ENCODE peak calls at places on chromosomes 2 and 18, in nine cellular contexts. W is AG09309; O is NCI-H748 treated with DMSO at 0.1 percent for 48 hours; M is H7; K is stimulated activated CD4-positive, alpha-beta T cell treated with anti-CD3 and anti-CD28 coated beads, Interleukin-4, amount 100 ng/mL, for 1 hour; D is SW480; I is neuronal stem cell; Q is endothelial cell; Z is midbrain. A is an unnamed sample.

GRCh38 chr18:7945882-7946281 is 378.8 kb downstream of the PTPRM start:
- DNase-seq in W (peak; percentile 73), O (no peak), Q (no peak), M (no peak), I (no peak), Z (no peak), D (peak; percentile 69), K (no peak), A (no peak)

GRCh38 chr2:67652679-67653078 is 255.5 kb downstream of the ETAA1 start:
- DNase-seq in Q (no peak), W (no peak), M (no peak), D (no peak), I (no peak), O (no peak), K (no peak), Z (no peak), A (no peak)

GRCh38 chr2:188519133-188519532 is 227.5 kb downstream of the GULP1 start:
- DNase-seq in D (no peak), K (no peak), Q (no peak), O (no peak), I (no peak), M (no peak), Z (no peak), W (no peak), A (no peak)

GRCh38 chr2:148926291-148926961 is 51.4 kb downstream of the KIF5C start:
- DNase-seq in K (peak; percentile 55), Z (peak; percentile 82), W (no peak), I (no peak), D (peak; percentile 16), Q (peak; percentile 60), O (no peak), M (peak; percentile 79), A (peak; percentile 11)

GRCh38 chr2:19185061-19185460 is 173.4 kb downstream of the OSR1 start:
- DNase-seq in O (no peak), K (no peak), Z (no peak), I (no peak), M (no peak), D (no peak), W (no peak), Q (no peak), A (no peak)

GRCh38 chr2:69779258-69779989 is 37.5 kb downstream of the ANXA4 start:
- DNase-seq in W (no peak), Z (no peak), D (peak; percentile 80), I (no peak), O (no peak), M (no peak), K (no peak), Q (no peak), A (no peak)

GRCh38 chr18:32847719-32848118 is 74.9 kb upstream of the KLHL14 start:
- DNase-seq in M (peak; percentile 59), O (no peak), K (no peak), W (no peak), D (no peak), I (peak; percentile 36), Q (no peak), Z (no peak), A (no peak)

GRCh38 chr2:84958135-84959044 is 12.6 kb upstream of the KCMF1 start:
- DNase-seq in O (peak; percentile 81), M (peak; percentile 70), I (peak; percentile 92), Z (no peak), D (peak; percentile 98), Q (peak; percentile 61), K (no peak), W (peak; percentile 71), A (no peak)

GRCh38 chr2:154433010-154433409 is 265.5 kb upstream of the KCNJ3 start:
- DNase-seq in Z (no peak), D (no peak), K (no peak), O (no peak), M (no peak), I (no peak), W (no peak), Q (no peak), A (no peak)

GRCh38 chr2:127358044-127358443 is 29.7 kb downstream of the MAP3K2 start:
- DNase-seq in M (no peak), K (no peak), Z (no peak), W (no peak), Q (no peak), O (no peak), I (no peak), D (no peak), A (no peak)

GRCh38 chr18:25133879-25134278 is 218.1 kb downstream of the ZNF521 start:
- DNase-seq in Z (no peak), K (no peak), O (no peak), I (no peak), W (no peak), D (no peak), M (no peak), Q (no peak), A (no peak)

GRCh38 chr2:71536311-71536710 is 83.0 kb downstream of the DYSF start:
- DNase-seq in D (no peak), K (no peak), Z (no peak), Q (no peak), I (no peak), O (no peak), W (peak; percentile 84), M (no peak), A (no peak)

GRCh38 chr18:76055025-76055424 is 440.0 kb downstream of the ZNF516 start:
- DNase-seq in D (no peak), W (no peak), O (no peak), Q (no peak), I (no peak), K (no peak), Z (no peak), M (no peak), A (no peak)

GRCh38 chr2:177772529-177772928 is 300.0 kb downstream of the PDE11A start:
- DNase-seq in K (no peak), D (peak; percentile 35), M (no peak), Z (no peak), W (no peak), O (no peak), Q (no peak), I (no peak), A (no peak)

GRCh38 chr2:18124126-18124835 is 245.8 kb downstream of the KCNS3 start:
- DNase-seq in D (no peak), W (no peak), Z (no peak), O (no peak), Q (no peak), M (no peak), I (no peak), K (no peak), A (no peak)

GRCh38 chr18:79507076-79507545 is 111.4 kb downstream of the NFATC1 start:
- DNase-seq in K (peak; percentile 17), W (no peak), M (peak; percentile 81), I (no peak), O (no peak), Z (peak; percentile 55), D (no peak), Q (peak; percentile 70), A (no peak)

GRCh38 chr2:207533609-207534008 is 3.8 kb downstream of the CREB1 start:
- DNase-seq in I (no peak), Q (no peak), W (no peak), M (no peak), D (no peak), Z (no peak), K (no peak), O (no peak), A (no peak)

GRCh38 chr2:96537734-96538486 is 1.4 kb downstream of the ARID5A start:
- DNase-seq in I (peak; percentile 23), Q (no peak), M (peak; percentile 69), O (no peak), D (no peak), W (no peak), K (peak; percentile 58), Z (no peak), A (no peak)

GRCh38 chr2:2656046-2656715 is 325.1 kb upstream of the MYT1L start:
- DNase-seq in I (no peak), K (no peak), O (no peak), Z (peak; percentile 21), D (no peak), Q (no peak), M (no peak), W (no peak), A (no peak)

GRCh38 chr18:26526966-26527234 is 21.5 kb downstream of the KCTD1 start:
- DNase-seq in Q (no peak), K (no peak), W (no peak), Z (no peak), O (no peak), M (no peak), D (no peak), I (no peak), A (no peak)

GRCh38 chr2:36770542-36771287 is 74.2 kb downstream of the VIT start:
- DNase-seq in M (peak; percentile 85), K (peak; percentile 26), W (no peak), Z (no peak), O (peak; percentile 6), Q (peak; percentile 60), D (peak; percentile 58), I (peak; percentile 24), A (no peak)

GRCh38 chr2:11437602-11438001 is 28.4 kb downstream of the E2F6 start:
- DNase-seq in Z (no peak), O (no peak), W (no peak), I (no peak), Q (no peak), K (no peak), D (no peak), M (no peak), A (no peak)

GRCh38 chr2:113762377-113763118 is 6.1 kb upstream of the SLC35F5 start:
- DNase-seq in Z (no peak), D (no peak), W (peak; percentile 69), O (no peak), Q (no peak), I (no peak), K (no peak), M (no peak), A (no peak)

GRCh38 chr2:103153580-103153979 is 391.7 kb downstream of the TMEM182 start:
- DNase-seq in Q (no peak), D (no peak), M (no peak), W (no peak), I (no peak), Z (no peak), K (no peak), O (no peak), A (no peak)

GRCh38 chr2:88811238-88811637 is 119.8 kb downstream of the RPIA start:
- DNase-seq in Z (no peak), Q (no peak), O (no peak), M (no peak), W (no peak), D (no peak), I (no peak), K (no peak), A (no peak)

GRCh38 chr18:42336139-42336538 is 381.1 kb downstream of the PIK3C3 start:
- DNase-seq in K (no peak), Q (no peak), M (no peak), W (no peak), D (no peak), O (no peak), Z (no peak), I (no peak), A (no peak)

GRCh38 chr2:26685943-26686839 is 6.3 kb upstream of the KCNK3 start:
- DNase-seq in Z (no peak), I (no peak), W (no peak), O (peak; percentile 38), Q (peak; percentile 31), K (no peak), M (no peak), D (no peak), A (no peak)

GRCh38 chr2:126777620-126777978 is 121.1 kb upstream of the TEX51 start:
- DNase-seq in M (peak; percentile 28), Z (no peak), Q (no peak), D (no peak), W (no peak), O (no peak), K (no peak), I (no peak), A (no peak)

GRCh38 chr2:164589522-164589921 is 31.8 kb downstream of the GRB14 start:
- DNase-seq in Z (no peak), Q (no peak), K (no peak), O (no peak), D (no peak), W (no peak), I (no peak), M (no peak), A (no peak)

GRCh38 chr2:157056200-157056676 is 201.3 kb upstream of the GALNT5 start:
- DNase-seq in D (peak; percentile 79), M (no peak), O (no peak), W (peak; percentile 10), K (no peak), I (no peak), Z (no peak), Q (no peak), A (no peak)

GRCh38 chr2:71940695-71941094 is 207.0 kb downstream of the CYP26B1 start:
- DNase-seq in O (no peak), D (no peak), Z (no peak), M (peak; percentile 13), Q (no peak), I (no peak), K (no peak), W (no peak), A (no peak)